ENCODE peak calls at places on chromosome 13, in five cellular contexts. M is heart left ventricle, H is GM12878, D is Caco-2, F is esophagus squamous epithelium. Q is an unnamed sample.
A peak's percentile ranks its signal among the peaks of the same experiment; 100 is the strongest.

GRCh38 chr13:57631607-57632275 is at the start of gene PCDH17:
- DNase-seq in M (peak; percentile 63), H (no peak), D (no peak), F (no peak), Q (no peak)

GRCh38 chr13:43848250-43848649 is 31.3 kb downstream of the CCDC122 start:
- DNase-seq in M (no peak), H (no peak), D (no peak), F (no peak), Q (no peak)

GRCh38 chr13:19601749-19602725 is 31.4 kb upstream of the MPHOSPH8 start:
- DNase-seq in M (peak; percentile 42), H (no peak), D (peak; percentile 81), F (no peak), Q (no peak)

GRCh38 chr13:71249031-71249430 is 618.0 kb downstream of the DACH1 start:
- DNase-seq in M (no peak), H (no peak), D (no peak), F (no peak), Q (no peak)

GRCh38 chr13:73421310-73421912 is 362.6 kb downstream of the KLF5 start:
- DNase-seq in M (no peak), H (no peak), D (no peak), F (no peak), Q (no peak)

GRCh38 chr13:30033681-30034447 is 183.4 kb upstream of the UBL3 start:
- DNase-seq in M (no peak), H (no peak), D (no peak), F (no peak), Q (no peak)

GRCh38 chr13:109687559-109688448 is 98.6 kb downstream of the IRS2 start:
- DNase-seq in M (no peak), H (no peak), D (no peak), F (no peak), Q (no peak)

GRCh38 chr13:26549713-26550112 is 7.8 kb upstream of the WASF3 start:
- DNase-seq in M (no peak), H (no peak), D (no peak), F (no peak), Q (no peak)

GRCh38 chr13:27965740-27966640 is 3.1 kb downstream of the CDX2 start:
- DNase-seq in M (no peak), H (no peak), D (peak; percentile 92), F (no peak), Q (no peak)

GRCh38 chr13:20796791-20797513 is 23.2 kb upstream of the EEF1AKMT1 start:
- DNase-seq in M (no peak), H (no peak), D (no peak), F (no peak), Q (no peak)

GRCh38 chr13:45219938-45220375 is 19.1 kb upstream of the KCTD4 start:
- DNase-seq in M (no peak), H (no peak), D (no peak), F (no peak), Q (no peak)

GRCh38 chr13:69324109-69324886 is 783.3 kb upstream of the ATXN8OS start:
- DNase-seq in M (no peak), H (no peak), D (no peak), F (no peak), Q (no peak)
- TF ChIP-seq CTCF in M (peak; percentile 21), H (no peak), D (peak; percentile 8), F (no peak), Q (no peak)

GRCh38 chr13:33271759-33272158 is 13.8 kb downstream of the STARD13 start:
- DNase-seq in M (no peak), H (no peak), D (no peak), F (no peak), Q (no peak)

GRCh38 chr13:33270906-33271538 is 14.5 kb downstream of the STARD13 start:
- DNase-seq in M (no peak), H (no peak), D (no peak), F (no peak), Q (no peak)

GRCh38 chr13:33274264-33274663 is 11.3 kb downstream of the STARD13 start:
- DNase-seq in M (no peak), H (no peak), D (no peak), F (no peak), Q (no peak)

GRCh38 chr13:33275916-33276315 is 9.6 kb downstream of the STARD13 start:
- DNase-seq in M (no peak), H (no peak), D (no peak), F (no peak), Q (no peak)

GRCh38 chr13:33272531-33273124 is 12.9 kb downstream of the STARD13 start:
- DNase-seq in M (no peak), H (no peak), D (peak; percentile 62), F (no peak), Q (no peak)
- H3K4me1 ChIP-seq in M (peaks cover 86% of the 10 kb centered on the region), H (no peaks in the 10 kb centered on the region), D (peaks cover 38% of the 10 kb centered on the region), F (peaks cover 13% of the 10 kb centered on the region), Q (peaks cover 17% of the 10 kb centered on the region)

DNA sequence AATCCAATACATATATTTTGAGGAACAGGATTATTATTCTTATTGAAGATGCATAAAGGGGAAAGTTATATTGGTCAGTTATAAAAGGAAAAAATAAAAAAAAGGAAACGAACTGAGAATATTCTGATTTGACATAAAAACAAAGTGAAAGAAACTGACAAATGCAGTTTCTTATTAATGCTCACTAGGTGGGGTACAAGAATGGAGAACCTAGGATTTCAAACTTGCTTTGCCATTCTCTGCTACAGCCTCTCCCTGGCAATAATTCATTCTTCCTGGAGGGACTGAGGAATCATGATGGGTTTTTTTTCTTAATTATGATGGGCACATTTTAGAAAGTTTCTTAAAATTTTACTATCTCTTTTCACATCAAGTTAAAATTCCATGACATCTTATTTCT is 154.9 kb downstream of the PCDH9 start:
- DNase-seq in M (no peak), H (no peak), D (no peak), F (no peak), Q (no peak)
- TF ChIP-seq CTCF in M (peak; percentile 51), H (no peak), D (peak; percentile 26), F (no peak), Q (no peak)

GRCh38 chr13:49303533-49304252 is 56.0 kb downstream of the CDADC1 start:
- DNase-seq in M (peak; percentile 62), H (no peak), D (no peak), F (no peak), Q (no peak)
- H3K4me1 ChIP-seq in M (peaks cover 31% of the 10 kb centered on the region), H (peaks cover 3% of the 10 kb centered on the region), D (peaks cover 40% of the 10 kb centered on the region), F (peaks cover 24% of the 10 kb centered on the region), Q (peaks cover 16% of the 10 kb centered on the region)

GRCh38 chr13:96072392-96072791 is 17.5 kb upstream of the HS6ST3 start:
- DNase-seq in M (no peak), H (no peak), D (no peak), F (no peak), Q (no peak)

GRCh38 chr13:96080676-96081075 is 9.2 kb upstream of the HS6ST3 start:
- DNase-seq in M (no peak), H (no peak), D (no peak), F (no peak), Q (no peak)

GRCh38 chr13:96081888-96082287 is 8.0 kb upstream of the HS6ST3 start:
- DNase-seq in M (no peak), H (no peak), D (no peak), F (no peak), Q (no peak)

DNA sequence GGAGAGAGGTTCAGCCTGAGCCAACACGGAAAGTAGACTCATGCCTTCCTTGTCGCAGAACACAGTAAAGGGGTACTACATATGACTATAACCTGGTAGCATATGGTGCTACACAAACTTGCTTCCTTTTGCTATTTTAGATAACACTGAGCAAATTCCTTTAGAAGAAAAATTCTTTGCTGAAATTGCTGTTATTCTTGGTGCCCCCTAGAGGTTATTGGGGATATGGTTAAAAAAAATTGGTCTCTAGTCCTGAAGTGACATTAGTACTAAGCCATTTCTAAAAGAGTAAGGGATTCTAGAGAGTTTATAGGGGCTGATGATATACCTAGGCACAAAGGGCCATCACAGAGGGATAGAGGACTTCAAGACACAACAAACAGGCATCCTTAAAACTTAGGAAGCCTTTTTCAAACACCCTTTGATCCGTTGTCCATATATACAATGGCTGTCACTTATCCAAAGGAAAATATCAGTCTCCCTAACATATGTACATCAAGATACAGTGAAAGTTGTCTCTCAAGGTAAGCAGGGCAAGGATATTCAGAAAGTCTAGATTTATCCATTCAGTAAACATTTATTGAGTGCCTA is 13.9 kb upstream of the HS6ST3 start:
- DNase-seq in M (no peak), H (no peak), D (no peak), F (no peak), Q (no peak)
- TF ChIP-seq CTCF in M (peak; percentile 60), H (peak; percentile 47), D (peak; percentile 63), F (no peak), Q (peak; percentile 49)

GRCh38 chr13:113219311-113219940 is 10.0 kb downstream of the CUL4A start:
- DNase-seq in M (no peak), H (no peak), D (no peak), F (no peak), Q (no peak)
- H3K4me1 ChIP-seq in M (peaks cover 45% of the 10 kb centered on the region), H (peaks cover 10% of the 10 kb centered on the region), D (peaks cover 30% of the 10 kb centered on the region), F (peaks cover 21% of the 10 kb centered on the region), Q (peaks cover 25% of the 10 kb centered on the region)

DNA sequence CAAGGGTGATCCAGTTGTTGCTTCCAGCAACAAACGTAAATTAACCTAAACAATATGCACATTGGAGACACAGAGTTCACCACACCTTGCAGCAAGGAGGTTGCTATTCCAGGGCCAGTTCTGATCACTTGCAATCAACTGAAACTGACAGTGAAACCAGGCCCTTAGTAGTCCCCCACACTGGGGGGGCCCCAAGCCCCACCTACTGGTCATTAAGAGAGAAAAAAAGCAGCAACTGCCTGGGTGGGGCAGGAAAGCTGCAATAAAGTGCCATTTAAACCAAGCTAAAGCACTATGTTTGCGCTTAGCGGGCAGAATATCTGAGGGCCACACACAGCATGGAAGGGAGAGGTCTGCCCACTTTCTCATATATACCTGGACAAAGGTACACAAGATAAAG is 51.5 kb downstream of the ATP7B start:
- DNase-seq in M (no peak), H (no peak), D (no peak), F (no peak), Q (no peak)
- TF ChIP-seq CTCF in M (no peak), H (peak; percentile 18), D (peak; percentile 10), F (no peak), Q (no peak)

DNA sequence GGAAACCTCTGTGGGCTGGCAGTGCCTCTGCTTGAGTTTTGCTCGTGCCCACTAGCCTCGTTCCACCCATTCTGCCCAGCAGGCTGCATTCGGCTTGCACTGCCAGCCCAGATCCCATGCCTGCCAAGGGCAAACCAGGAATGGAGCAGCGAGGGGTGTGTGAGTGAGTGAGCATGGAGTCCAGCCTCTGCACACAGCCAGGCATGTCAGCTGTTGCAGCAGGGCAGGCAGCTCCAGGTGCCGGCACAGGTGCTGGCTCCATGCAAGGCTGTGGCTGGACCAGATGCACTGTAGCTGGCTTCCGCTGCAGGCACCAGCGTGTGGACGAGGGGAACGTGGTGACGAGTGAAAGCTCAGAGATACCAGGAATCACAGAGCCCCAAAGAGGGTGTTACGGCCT is 64.5 kb downstream of the SPATA13 start:
- DNase-seq in M (no peak), H (no peak), D (no peak), F (no peak), Q (no peak)
- H3K4me1 ChIP-seq in M (peaks cover 19% of the 10 kb centered on the region), H (peaks cover 20% of the 10 kb centered on the region), D (peaks cover 15% of the 10 kb centered on the region), F (no peaks in the 10 kb centered on the region), Q (no peaks in the 10 kb centered on the region)

DNA sequence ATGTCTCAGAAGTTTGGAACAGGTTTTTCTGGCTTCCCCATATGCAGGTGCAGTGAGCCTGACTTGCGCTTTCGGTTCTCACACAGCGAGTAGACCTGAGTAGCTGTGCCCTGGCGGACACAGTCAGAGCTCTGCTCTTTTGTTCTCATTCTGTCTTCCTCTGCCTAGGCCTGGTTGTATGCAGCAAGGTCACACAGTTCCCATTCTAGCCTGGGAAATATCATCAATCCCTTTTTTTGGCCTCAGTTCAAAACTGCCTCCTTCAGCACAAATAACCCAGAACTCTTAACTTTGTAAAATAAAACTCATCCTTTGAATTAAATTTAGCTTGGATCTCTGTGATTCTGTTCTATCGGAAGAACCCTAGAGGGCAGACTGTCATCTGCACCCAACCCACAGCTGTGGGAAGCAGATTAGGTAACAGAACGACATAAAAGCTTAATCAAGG is 10.2 kb downstream of the OXGR1 start:
- DNase-seq in M (peak; percentile 33), H (peak; percentile 9), D (peak; percentile 77), F (no peak), Q (no peak)
- TF ChIP-seq CTCF in M (peak; percentile 37), H (no peak), D (peak; percentile 32), F (no peak), Q (no peak)

Q was measured in thoracic aorta.